ENCODE peak calls at places on chromosomes 16 and 17, in seven cellular contexts. C is tibial nerve, J is AG04450, T is sigmoid colon, K is stomach, Y is body of pancreas, G is HCT116. Q is an unnamed sample.

GRCh38 chr16:3094289-3095027 is 4.6 kb downstream of the ZSCAN10 start:
- DNase-seq in C (no peak), J (no peak), T (no peak), K (peak), Y (peak), G (peak), Q (no peak)

GRCh38 chr17:19398301-19399181 is 11.6 kb upstream of the MFAP4 start:
- DNase-seq in C (peak), J (no peak), T (peak), K (peak), Y (peak), G (no peak), Q (no peak)

GRCh38 chr16:71557299-71557698 is 19.6 kb downstream of the TAT start:
- DNase-seq in C (no peak), J (no peak), T (no peak), K (no peak), Y (no peak), G (no peak), Q (no peak)

GRCh38 chr17:69062860-69063621 is 2.3 kb upstream of the ABCA9 start:
- DNase-seq in C (no peak), J (no peak), T (no peak), K (no peak), Y (no peak), G (no peak), Q (no peak)

GRCh38 chr17:80730739-80731138 is 186.1 kb downstream of the RPTOR start:
- DNase-seq in C (no peak), J (no peak), T (no peak), K (no peak), Y (no peak), G (no peak), Q (no peak)

GRCh38 chr16:84992700-84993075 is 18.6 kb downstream of the ZDHHC7 start:
- DNase-seq in C (no peak), J (no peak), T (no peak), K (no peak), Y (no peak), G (no peak), Q (no peak)

GRCh38 chr17:41695954-41696720 is 7.5 kb downstream of the EIF1 start:
- DNase-seq in C (no peak), J (no peak), T (peak), K (peak), Y (peak), G (peak), Q (no peak)

GRCh38 chr16:78106659-78107058 is 7.2 kb downstream of the WWOX start:
- DNase-seq in C (no peak), J (no peak), T (no peak), K (no peak), Y (no peak), G (no peak), Q (no peak)

GRCh38 chr17:69320210-69320907 is 6.6 kb downstream of the ABCA5 start:
- DNase-seq in C (no peak), J (no peak), T (no peak), K (no peak), Y (no peak), G (no peak), Q (no peak)

GRCh38 chr17:28335959-28336871 is 654 bp downstream of the TNFAIP1 start:
- DNase-seq in C (no peak), J (peak), T (peak), K (peak), Y (peak), G (peak), Q (no peak)

GRCh38 chr16:29744541-29745101 is 1.2 kb downstream of the C16orf54 start:
- DNase-seq in C (no peak), J (no peak), T (no peak), K (no peak), Y (no peak), G (no peak), Q (no peak)

GRCh38 chr17:37233001-37233400 is 142.8 kb upstream of the C17orf78 start:
- DNase-seq in C (no peak), J (no peak), T (no peak), K (no peak), Y (no peak), G (no peak), Q (no peak)

GRCh38 chr17:79843917-79844815 is 4.9 kb upstream of the CBX4 start:
- DNase-seq in C (no peak), J (no peak), T (peak), K (peak), Y (peak), G (no peak), Q (peak)

GRCh38 chr16:85555549-85556455 is 57.3 kb upstream of the GSE1 start:
- DNase-seq in C (no peak), J (no peak), T (no peak), K (peak), Y (peak), G (no peak), Q (no peak)

GRCh38 chr17:63496663-63497400 is 20.0 kb downstream of the ACE start:
- DNase-seq in C (no peak), J (no peak), T (no peak), K (no peak), Y (no peak), G (no peak), Q (no peak)

GRCh38 chr17:33469911-33470310 is 176.8 kb upstream of the ASIC2 start:
- DNase-seq in C (no peak), J (peak), T (no peak), K (no peak), Y (peak), G (no peak), Q (no peak)

GRCh38 chr17:51703364-51704341 is 443.3 kb downstream of the UTP18 start:
- DNase-seq in C (peak), J (no peak), T (no peak), K (peak), Y (peak), G (no peak), Q (no peak)

GRCh38 chr16:89371968-89372634 is 118.3 kb downstream of the ANKRD11 start:
- DNase-seq in C (no peak), J (no peak), T (no peak), K (no peak), Y (no peak), G (no peak), Q (no peak)

GRCh38 chr16:88703486-88704309 is 2.5 kb downstream of the RNF166 start:
- DNase-seq in C (no peak), J (no peak), T (no peak), K (peak), Y (peak), G (no peak), Q (peak)

GRCh38 chr17:64165347-64165746 is 35.4 kb upstream of the ERN1 start:
- DNase-seq in C (no peak), J (no peak), T (no peak), K (no peak), Y (no peak), G (no peak), Q (no peak)

GRCh38 chr17:27666831-27667560 is 36.0 kb downstream of the LGALS9 start:
- DNase-seq in C (no peak), J (no peak), T (no peak), K (no peak), Y (no peak), G (no peak), Q (no peak)

GRCh38 chr17:16283705-16284104 is 66.7 kb downstream of the PIGL start:
- DNase-seq in C (no peak), J (no peak), T (no peak), K (no peak), Y (no peak), G (no peak), Q (no peak)

GRCh38 chr16:29994613-29995329 is 646 bp downstream of the HIRIP3 start:
- DNase-seq in C (no peak), J (no peak), T (peak), K (peak), Y (peak), G (no peak), Q (peak)

GRCh38 chr16:1941162-1941923 is 1.7 kb downstream of the MSRB1 start:
- DNase-seq in C (no peak), J (no peak), T (no peak), K (no peak), Y (peak), G (no peak), Q (no peak)

GRCh38 chr17:57434361-57434760 is 178.0 kb downstream of the MSI2 start:
- DNase-seq in C (no peak), J (no peak), T (no peak), K (no peak), Y (no peak), G (no peak), Q (no peak)

GRCh38 chr16:74892574-74893461 is 92.1 kb downstream of the WDR59 start:
- DNase-seq in C (no peak), J (no peak), T (no peak), K (no peak), Y (no peak), G (no peak), Q (no peak)
- H3K27ac ChIP-seq in C (no peak), J (no peak), T (no peak), K (no peak), Y (no peak), G (no peak), Q (no peak)

GRCh38 chr17:36136031-36136430 is 32.4 kb downstream of the CCL4 start:
- DNase-seq in C (no peak), J (no peak), T (no peak), K (no peak), Y (no peak), G (no peak), Q (no peak)
- H3K27ac ChIP-seq in C (no peak), J (no peak), T (no peak), K (no peak), Y (no peak), G (no peak), Q (no peak)

GRCh38 chr17:2043785-2044184 is 2.0 kb downstream of the OVCA2 start:
- DNase-seq in C (no peak), J (no peak), T (no peak), K (no peak), Y (no peak), G (no peak), Q (no peak)
- H3K27ac ChIP-seq in C (no peak), J (peak), T (no peak), K (peak), Y (no peak), G (no peak), Q (no peak)

DNA sequence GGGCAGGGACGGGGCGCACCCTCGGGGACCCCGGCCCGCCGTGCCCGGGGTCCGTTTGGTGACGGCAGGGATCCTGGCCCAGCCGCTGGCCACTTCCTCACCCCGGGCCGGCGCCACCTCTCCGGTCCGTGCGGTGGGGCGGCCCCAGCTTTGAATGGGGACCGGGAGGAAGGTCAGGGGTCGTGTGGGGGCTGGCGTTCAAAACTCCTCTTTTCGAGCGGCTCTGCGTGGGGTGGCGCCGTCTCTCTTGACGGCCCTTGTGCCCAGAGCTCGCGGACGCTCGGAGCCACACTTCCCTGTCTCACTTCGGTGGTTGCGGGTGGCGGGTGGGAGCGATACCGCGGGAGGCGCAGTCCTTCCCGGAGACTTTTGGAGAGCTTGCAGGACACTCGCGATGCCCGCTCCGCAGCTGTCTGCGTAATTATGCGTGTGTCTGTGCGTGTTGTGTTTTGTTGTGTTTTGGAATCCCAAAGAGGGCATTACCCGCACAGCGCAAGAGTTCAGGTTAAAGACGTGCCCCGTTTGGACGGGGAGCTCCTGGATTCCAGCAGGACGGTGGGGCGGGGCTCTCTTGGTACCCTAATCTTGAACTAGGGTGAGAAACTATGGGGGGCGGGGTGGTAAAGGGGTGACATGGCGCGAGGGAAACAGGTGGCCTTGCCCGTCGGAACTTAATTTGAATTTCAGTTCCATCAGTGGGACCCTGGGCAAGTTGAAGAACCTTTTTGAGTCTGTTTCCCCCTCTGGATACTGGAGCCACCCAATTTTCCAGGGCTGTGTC is 639 bp downstream of the PLCG2 start:
- DNase-seq in C (no peak), J (no peak), T (no peak), K (peak), Y (peak), G (no peak), Q (no peak)
- H3K27ac ChIP-seq in C (no peak), J (no peak), T (peak), K (peak), Y (peak), G (peak), Q (no peak)

GRCh38 chr16:66272461-66272860 is 94.0 kb upstream of the CDH5 start:
- DNase-seq in C (no peak), J (no peak), T (no peak), K (no peak), Y (no peak), G (no peak), Q (no peak)
- H3K27ac ChIP-seq in C (no peak), J (no peak), T (no peak), K (no peak), Y (no peak), G (no peak), Q (no peak)

GRCh38 chr17:74016504-74016903 is 187.0 kb upstream of the RPL38 start:
- DNase-seq in C (no peak), J (no peak), T (no peak), K (no peak), Y (no peak), G (no peak), Q (no peak)
- H3K27ac ChIP-seq in C (peak), J (no peak), T (no peak), K (no peak), Y (no peak), G (no peak), Q (no peak)

GRCh38 chr16:25106567-25107465 is 4.7 kb upstream of the LCMT1 start:
- DNase-seq in C (peak), J (peak), T (peak), K (peak), Y (peak), G (peak), Q (peak)
- H3K27ac ChIP-seq in C (peak), J (peak), T (peak), K (peak), Y (peak), G (peak), Q (peak)